ENCODE peak calls at places on chromosomes 7 and 10, in eight cellular contexts. Y is HCT116, N is hepatocyte, S is MM.1S, H is GM23248, J is SK-N-SH, V is PC-3, W is neural progenitor cell. U is an unnamed sample.

GRCh38 chr10:21505711-21506278 is 19.7 kb downstream of the SKIDA1 start:
- DNase-seq in Y (no peak), N (no peak), S (no peak), H (no peak), J (peak), V (no peak), W (peak), U (no peak)

GRCh38 chr10:60733189-60733815 is 45.0 kb upstream of the CDK1 start:
- DNase-seq in Y (peak), N (peak), S (peak), H (peak), J (peak), V (peak), W (peak), U (no peak)

GRCh38 chr10:50221470-50221869 is 29.8 kb downstream of the ASAH2 start:
- DNase-seq in Y (no peak), N (no peak), S (no peak), H (no peak), J (no peak), V (no peak), W (no peak), U (no peak)

GRCh38 chr10:124092270-124093075 is 925 bp downstream of the CHST15 start:
- DNase-seq in Y (no peak), N (peak), S (peak), H (peak), J (peak), V (peak), W (peak), U (peak)

GRCh38 chr7:41652265-41652664 is 50.6 kb downstream of the INHBA start:
- DNase-seq in Y (no peak), N (no peak), S (no peak), H (peak), J (no peak), V (no peak), W (no peak), U (no peak)

GRCh38 chr10:95374597-95375209 is 83.9 kb upstream of the PDLIM1 start:
- DNase-seq in Y (peak), N (peak), S (peak), H (peak), J (peak), V (peak), W (peak), U (peak)

GRCh38 chr7:78702770-78703169 is 750.7 kb downstream of the MAGI2 start:
- DNase-seq in Y (no peak), N (no peak), S (no peak), H (peak), J (no peak), V (peak), W (no peak), U (no peak)

GRCh38 chr10:12708921-12709320 is 292.6 kb downstream of the CCDC3 start:
- DNase-seq in Y (no peak), N (no peak), S (no peak), H (peak), J (no peak), V (peak), W (no peak), U (no peak)

GRCh38 chr10:14541379-14541778 is 210.7 kb upstream of the FRMD4A start:
- DNase-seq in Y (no peak), N (no peak), S (no peak), H (no peak), J (no peak), V (no peak), W (no peak), U (no peak)

GRCh38 chr7:41472427-41473125 is 230.3 kb downstream of the INHBA start:
- DNase-seq in Y (no peak), N (no peak), S (no peak), H (peak), J (no peak), V (peak), W (no peak), U (no peak)

GRCh38 chr10:118569241-118569881 is 26.1 kb downstream of the PRLHR start:
- DNase-seq in Y (no peak), N (no peak), S (no peak), H (peak), J (peak), V (no peak), W (no peak), U (no peak)

GRCh38 chr10:47028466-47028865 is 117.2 kb downstream of the PTPN20 start:
- DNase-seq in Y (no peak), N (no peak), S (no peak), H (no peak), J (no peak), V (no peak), W (no peak), U (no peak)

GRCh38 chr7:31058122-31058521 is 6.0 kb downstream of the ADCYAP1R1 start:
- DNase-seq in Y (no peak), N (no peak), S (no peak), H (peak), J (no peak), V (peak), W (no peak), U (no peak)

GRCh38 chr7:56092789-56093531 is at the start of gene PHKG1:
- DNase-seq in Y (no peak), N (no peak), S (no peak), H (peak), J (peak), V (peak), W (no peak), U (no peak)

GRCh38 chr7:34058791-34059550 is 153.6 kb downstream of the BMPER start:
- DNase-seq in Y (no peak), N (no peak), S (no peak), H (peak), J (no peak), V (no peak), W (no peak), U (no peak)

GRCh38 chr7:146635200-146636032 is 518.8 kb downstream of the CNTNAP2 start:
- DNase-seq in Y (no peak), N (peak), S (no peak), H (no peak), J (no peak), V (peak), W (peak), U (no peak)

GRCh38 chr7:106110885-106111670 is 1.0 kb downstream of the SYPL1 start:
- DNase-seq in Y (no peak), N (no peak), S (peak), H (peak), J (no peak), V (peak), W (peak), U (peak)

GRCh38 chr7:158044156-158044823 is 543.3 kb downstream of the PTPRN2 start:
- DNase-seq in Y (no peak), N (no peak), S (no peak), H (no peak), J (no peak), V (no peak), W (no peak), U (no peak)

GRCh38 chr10:122490786-122491680 is 29.7 kb downstream of the HTRA1 start:
- DNase-seq in Y (no peak), N (no peak), S (no peak), H (peak), J (no peak), V (no peak), W (no peak), U (no peak)

GRCh38 chr7:188174-188573 is 4.2 kb upstream of the FAM20C start:
- DNase-seq in Y (no peak), N (no peak), S (no peak), H (no peak), J (no peak), V (no peak), W (no peak), U (no peak)

GRCh38 chr10:127081946-127082345 is 114.4 kb downstream of the INSYN2A start:
- DNase-seq in Y (no peak), N (no peak), S (no peak), H (no peak), J (no peak), V (no peak), W (no peak), U (no peak)

GRCh38 chr10:53978292-53978691 is 822.7 kb downstream of the PCDH15 start:
- DNase-seq in Y (no peak), N (no peak), S (no peak), H (no peak), J (no peak), V (no peak), W (no peak), U (no peak)

GRCh38 chr7:142353147-142354058 is 95.5 kb upstream of the PRSS58 start:
- DNase-seq in Y (no peak), N (no peak), S (no peak), H (no peak), J (no peak), V (no peak), W (no peak), U (no peak)

GRCh38 chr7:43540463-43540862 is 42.4 kb upstream of the STK17A start:
- DNase-seq in Y (no peak), N (no peak), S (no peak), H (no peak), J (no peak), V (no peak), W (no peak), U (no peak)
- H2AFZ ChIP-seq in Y (no peak), N (no peak), S (no peak), H (no peak), J (no peak), V (no peak), W (no peak), U (no peak)

GRCh38 chr10:80579370-80579769 is 41.7 kb downstream of the SH2D4B start:
- DNase-seq in Y (no peak), N (no peak), S (no peak), H (no peak), J (no peak), V (no peak), W (no peak), U (no peak)

GRCh38 chr10:80579849-80580645 is 42.3 kb downstream of the SH2D4B start:
- DNase-seq in Y (no peak), N (no peak), S (no peak), H (no peak), J (no peak), V (no peak), W (no peak), U (no peak)

GRCh38 chr10:80582561-80582960 is 44.9 kb downstream of the SH2D4B start:
- DNase-seq in Y (no peak), N (no peak), S (no peak), H (no peak), J (no peak), V (no peak), W (no peak), U (no peak)

GRCh38 chr10:80580811-80581468 is 43.2 kb downstream of the SH2D4B start:
- DNase-seq in Y (no peak), N (peak), S (no peak), H (no peak), J (no peak), V (no peak), W (no peak), U (no peak)

GRCh38 chr10:80581469-80581835 is 43.8 kb downstream of the SH2D4B start:
- DNase-seq in Y (no peak), N (no peak), S (no peak), H (no peak), J (no peak), V (no peak), W (no peak), U (no peak)
- TF ChIP-seq EZH2phosphoT487 in Y (no peak), N (no peak), S (no peak), H (no peak), J (no peak), V (no peak), W (no peak), U (no peak)

GRCh38 chr7:57404343-57404966 is 45.5 kb upstream of the ZNF716 start:
- DNase-seq in Y (no peak), N (no peak), S (no peak), H (no peak), J (peak), V (peak), W (no peak), U (no peak)

GRCh38 chr7:57400531-57401155 is 49.3 kb upstream of the ZNF716 start:
- DNase-seq in Y (no peak), N (no peak), S (no peak), H (no peak), J (no peak), V (no peak), W (no peak), U (no peak)

GRCh38 chr7:57407125-57407524 is 42.9 kb upstream of the ZNF716 start:
- DNase-seq in Y (no peak), N (no peak), S (no peak), H (no peak), J (no peak), V (no peak), W (no peak), U (no peak)

GRCh38 chr7:57404967-57405421 is 45.0 kb upstream of the ZNF716 start:
- DNase-seq in Y (no peak), N (peak), S (no peak), H (no peak), J (no peak), V (no peak), W (no peak), U (no peak)

DNA sequence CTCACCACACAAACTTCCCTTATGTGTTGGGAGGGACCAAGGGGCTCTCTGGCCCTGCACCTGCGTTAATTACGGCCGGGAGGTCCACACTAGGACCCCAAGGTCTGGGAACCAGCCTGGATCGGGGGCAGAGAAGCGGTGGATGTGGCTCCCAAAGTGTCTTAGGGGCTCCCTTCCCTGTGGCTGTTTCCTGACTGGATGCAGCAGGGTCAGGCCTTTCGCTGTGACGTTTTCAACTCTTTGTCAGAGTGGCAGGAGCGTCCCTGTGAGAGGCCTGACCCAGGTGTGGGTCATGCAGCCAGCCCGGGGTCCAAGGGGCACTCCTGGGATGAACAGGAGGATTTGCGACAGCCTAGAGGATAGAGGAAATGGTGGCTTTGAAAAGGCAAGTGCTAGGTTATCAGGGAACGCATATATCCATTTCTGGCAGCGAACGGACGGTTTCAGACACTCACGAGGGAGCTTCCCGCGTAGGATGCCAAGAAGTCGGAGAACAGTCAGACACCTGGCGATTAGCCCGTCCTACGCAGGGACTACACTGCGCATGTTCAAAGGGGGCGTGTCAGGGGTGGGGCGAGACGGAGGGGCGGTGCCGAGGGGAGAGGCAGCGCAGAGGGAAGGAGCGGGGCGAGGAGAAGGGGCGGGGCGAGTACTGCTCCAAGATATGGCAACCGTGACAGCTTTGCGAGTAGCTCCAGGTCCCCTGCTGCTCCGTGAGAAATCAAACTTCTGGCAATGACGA is 46.2 kb upstream of the ZNF716 start:
- DNase-seq in Y (no peak), N (no peak), S (no peak), H (no peak), J (peak), V (peak), W (no peak), U (no peak)
- H3K4me3 ChIP-seq in Y (no peak), N (no peak), S (no peak), H (no peak), J (peak), V (peak), W (no peak), U (no peak)

GRCh38 chr7:4657640-4658417 is 24.3 kb upstream of the FOXK1 start:
- DNase-seq in Y (no peak), N (no peak), S (no peak), H (no peak), J (no peak), V (no peak), W (no peak), U (no peak)

GRCh38 chr7:4661871-4662270 is 20.2 kb upstream of the FOXK1 start:
- DNase-seq in Y (no peak), N (no peak), S (no peak), H (peak), J (no peak), V (peak), W (no peak), U (no peak)

GRCh38 chr7:4663239-4663638 is 18.9 kb upstream of the FOXK1 start:
- DNase-seq in Y (no peak), N (no peak), S (no peak), H (no peak), J (no peak), V (no peak), W (no peak), U (no peak)

GRCh38 chr7:4655311-4655710 is 26.8 kb upstream of the FOXK1 start:
- DNase-seq in Y (no peak), N (no peak), S (no peak), H (no peak), J (no peak), V (no peak), W (no peak), U (no peak)

GRCh38 chr7:4659551-4660286 is 22.4 kb upstream of the FOXK1 start:
- DNase-seq in Y (peak), N (no peak), S (peak), H (no peak), J (no peak), V (peak), W (no peak), U (peak)
- H2AFZ ChIP-seq in Y (no peak), N (no peak), S (no peak), H (no peak), J (no peak), V (no peak), W (no peak), U (peak)

U was measured in OCI-LY7.